ENCODE peak calls at places on chromosomes 4 and X, in four cellular contexts. I, P, X and H are unnamed samples.

GRCh38 chr4:7652451-7652871 is 217.7 kb upstream of the PSAPL1 start:
- DNase-seq in I (no peak), P (no peak), X (no peak), H (no peak)

GRCh38 chr4:26176621-26177121 is 144.1 kb upstream of the RBPJ start:
- DNase-seq in I (no peak), P (peak; percentile 24), X (no peak), H (peak; percentile 21)

GRCh38 chr4:26372525-26373172 is 51.8 kb downstream of the RBPJ start:
- DNase-seq in I (peak; percentile 80), P (peak; percentile 65), X (no peak), H (peak; percentile 53)

GRCh38 chrX:916235-916609 is 285.6 kb downstream of the SHOX start:
- DNase-seq in I (no peak), P (no peak), X (no peak), H (no peak)

GRCh38 chr4:142917678-142918077 is 71.6 kb upstream of the INPP4B start:
- DNase-seq in I (no peak), P (no peak), X (no peak), H (no peak)

GRCh38 chrX:44022964-44023363 is 49.8 kb upstream of the NDP start:
- DNase-seq in I (no peak), P (no peak), X (no peak), H (no peak)

GRCh38 chrX:75273483-75273882 is 402 bp upstream of the UPRT start:
- DNase-seq in I (no peak), P (peak; percentile 41), X (no peak), H (peak; percentile 8)

GRCh38 chrX:7088968-7089615 is 58.4 kb upstream of the STS start:
- DNase-seq in I (peak; percentile 76), P (peak; percentile 90), X (peak; percentile 49), H (peak; percentile 79)

GRCh38 chr4:136277741-136278140 is 1254.6 kb downstream of the PCDH18 start:
- DNase-seq in I (no peak), P (no peak), X (no peak), H (no peak)

GRCh38 chrX:106356580-106356979 is 188.5 kb downstream of the PWWP3B start:
- DNase-seq in I (no peak), P (no peak), X (no peak), H (no peak)

GRCh38 chr4:8439914-8440490 is 521 bp downstream of the ACOX3 start:
- DNase-seq in I (peak; percentile 72), P (peak; percentile 85), X (no peak), H (peak; percentile 60)

GRCh38 chr4:79964715-79965345 is 108.2 kb downstream of the ANTXR2 start:
- DNase-seq in I (no peak), P (no peak), X (peak; percentile 78), H (peak; percentile 70)

GRCh38 chr4:131302108-131302507 is 1847.0 kb upstream of the PCDH10 start:
- DNase-seq in I (no peak), P (no peak), X (peak; percentile 38), H (peak; percentile 64)

GRCh38 chr4:76699911-76700310 is 198.0 kb downstream of the SOWAHB start:
- DNase-seq in I (no peak), P (no peak), X (no peak), H (no peak)

GRCh38 chr4:7118013-7118832 is 50.4 kb upstream of the GRPEL1 start:
- DNase-seq in I (no peak), P (no peak), X (no peak), H (no peak)

GRCh38 chrX:116318672-116319071 is 117.7 kb upstream of the SLC6A14 start:
- DNase-seq in I (no peak), P (no peak), X (no peak), H (no peak)

GRCh38 chr4:6992728-6993655 is 50.2 kb upstream of the TADA2B start:
- DNase-seq in I (no peak), P (no peak), X (no peak), H (no peak)

GRCh38 chr4:75545526-75545925 is 10.3 kb upstream of the ODAPH start:
- DNase-seq in I (no peak), P (no peak), X (no peak), H (no peak)

GRCh38 chrX:46165866-46166265 is 379.4 kb downstream of the ZNF674 start:
- DNase-seq in I (no peak), P (no peak), X (no peak), H (no peak)

GRCh38 chr4:5082381-5082780 is 31.1 kb downstream of the STK32B start:
- DNase-seq in I (no peak), P (no peak), X (no peak), H (no peak)

GRCh38 chr4:185383451-185383850 is 12.3 kb downstream of the LRP2BP start:
- DNase-seq in I (no peak), P (no peak), X (no peak), H (no peak)

GRCh38 chr4:54683616-54684346 is 26.0 kb downstream of the KIT start:
- DNase-seq in I (peak; percentile 37), P (peak; percentile 81), X (peak; percentile 41), H (peak; percentile 75)

GRCh38 chrX:11265352-11265751 is 27.9 kb upstream of the AMELX start:
- DNase-seq in I (no peak), P (no peak), X (no peak), H (no peak)

GRCh38 chr4:19126903-19127302 is 1105.3 kb upstream of the LCORL start:
- DNase-seq in I (no peak), P (no peak), X (no peak), H (no peak)

GRCh38 chrX:7552758-7553157 is 290.2 kb upstream of the VCX start:
- DNase-seq in I (peak; percentile 0), P (no peak), X (no peak), H (peak; percentile 9)

GRCh38 chr4:113445286-113445685 is 316.3 kb downstream of the CAMK2D start:
- DNase-seq in I (no peak), P (no peak), X (no peak), H (no peak)

GRCh38 chr4:99436462-99436861 is 1.3 kb upstream of the ADH7 start:
- DNase-seq in I (no peak), P (no peak), X (no peak), H (no peak)

GRCh38 chr4:39450618-39451017 is 8.1 kb downstream of the RPL9 start:
- DNase-seq in I (no peak), P (no peak), X (no peak), H (no peak)

GRCh38 chr4:133385161-133385954 is 236.3 kb downstream of the PCDH10 start:
- DNase-seq in I (no peak), P (no peak), X (peak; percentile 53), H (no peak)

GRCh38 chr4:115054836-115055235 is 58.6 kb downstream of the NDST4 start:
- DNase-seq in I (no peak), P (peak; percentile 62), X (no peak), H (no peak)

GRCh38 chr4:83362492-83363329 is 28.1 kb upstream of the HPSE start:
- DNase-seq in I (peak; percentile 63), P (peak; percentile 47), X (no peak), H (peak; percentile 19)

GRCh38 chr4:111652986-111653385 is 492.3 kb upstream of the FAM241A start:
- DNase-seq in I (no peak), P (no peak), X (no peak), H (peak; percentile 72)

GRCh38 chr4:69032847-69033638 is 63.2 kb upstream of the UGT2B7 start:
- DNase-seq in I (no peak), P (no peak), X (no peak), H (no peak)

GRCh38 chr4:1404573-1405248 is 1.5 kb downstream of the NKX1-1 start:
- DNase-seq in I (no peak), P (no peak), X (peak; percentile 44), H (no peak)

GRCh38 chr4:185283723-185284122 is 74.3 kb downstream of the SNX25 start:
- DNase-seq in I (no peak), P (no peak), X (no peak), H (no peak)

GRCh38 chrX:20361081-20361889 is 94.6 kb upstream of the RPS6KA3 start:
- DNase-seq in I (no peak), P (no peak), X (no peak), H (peak; percentile 50)

GRCh38 chrX:136259543-136259942 is 8.3 kb upstream of the MAP7D3 start:
- DNase-seq in I (no peak), P (no peak), X (no peak), H (peak; percentile 46)
- H3K4me2 ChIP-seq in I (no peak overlapping the region), P (no peak overlapping the region), X (no peak overlapping the region), H (no peak overlapping the region)

GRCh38 chrX:47707031-47707780 is 48.2 kb upstream of the UXT start:
- DNase-seq in I (no peak), P (no peak), X (no peak), H (no peak)

GRCh38 chrX:47704736-47705135 is 45.8 kb upstream of the UXT start:
- DNase-seq in I (no peak), P (no peak), X (no peak), H (no peak)

DNA sequence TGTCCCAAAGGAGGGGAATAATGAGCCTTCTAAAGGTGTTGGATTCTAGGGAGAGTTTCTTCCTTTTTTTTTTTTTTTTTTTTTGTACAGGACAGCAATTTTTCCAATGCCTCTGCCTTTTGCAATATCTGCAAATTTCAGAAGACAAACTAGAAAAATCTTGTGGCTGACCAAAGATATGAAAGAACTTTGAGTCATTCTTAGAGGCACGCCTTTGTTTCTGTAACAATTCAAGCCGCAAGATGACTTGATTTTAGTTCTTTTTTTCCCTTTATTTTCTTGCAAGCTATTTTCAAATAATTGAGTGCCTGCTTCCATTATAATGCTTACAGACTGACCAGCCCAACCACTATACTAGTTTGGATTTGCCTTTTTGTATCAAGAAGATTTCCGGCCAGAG is 47.6 kb upstream of the UXT start:
- DNase-seq in I (no peak), P (no peak), X (no peak), H (no peak)
- H3K4me2 ChIP-seq in I (no peak overlapping the region), P (no peak overlapping the region), X (no peak overlapping the region), H (no peak overlapping the region)

DNA sequence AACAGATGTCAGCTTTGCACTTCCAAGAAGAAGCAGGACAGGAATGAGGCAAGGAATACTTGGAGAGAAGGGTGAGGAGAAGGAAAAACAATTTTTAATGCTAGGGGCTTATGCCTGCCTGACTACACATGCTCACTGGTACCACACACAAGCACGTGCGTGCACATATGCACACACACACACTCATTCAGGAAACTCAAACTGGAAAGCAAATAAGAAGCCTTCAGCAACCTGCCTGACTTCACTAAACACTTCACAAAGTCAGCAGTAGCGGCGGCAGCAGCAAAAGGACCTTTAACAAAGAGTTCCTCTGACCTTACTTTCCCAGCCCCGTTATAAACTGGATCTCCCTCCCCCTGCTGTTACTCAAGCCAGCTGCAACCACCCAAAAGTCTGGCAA is 3.4 kb downstream of the ZDHHC9 start:
- DNase-seq in I (no peak), P (no peak), X (no peak), H (no peak)
- H3K4me2 ChIP-seq in I (no peak overlapping the region), P (no peak overlapping the region), X (no peak overlapping the region), H (no peak overlapping the region)

GRCh38 chr4:15755321-15755750 is 22.8 kb upstream of the CD38 start:
- DNase-seq in I (no peak), P (no peak), X (no peak), H (no peak)

GRCh38 chr4:15755781-15756180 is 22.3 kb upstream of the CD38 start:
- DNase-seq in I (no peak), P (no peak), X (no peak), H (no peak)

GRCh38 chr4:15756361-15756861 is 21.7 kb upstream of the CD38 start:
- DNase-seq in I (peak; percentile 67), P (peak; percentile 72), X (no peak), H (no peak)

GRCh38 chr4:15753786-15754185 is 24.3 kb upstream of the CD38 start:
- DNase-seq in I (no peak), P (no peak), X (no peak), H (no peak)

DNA sequence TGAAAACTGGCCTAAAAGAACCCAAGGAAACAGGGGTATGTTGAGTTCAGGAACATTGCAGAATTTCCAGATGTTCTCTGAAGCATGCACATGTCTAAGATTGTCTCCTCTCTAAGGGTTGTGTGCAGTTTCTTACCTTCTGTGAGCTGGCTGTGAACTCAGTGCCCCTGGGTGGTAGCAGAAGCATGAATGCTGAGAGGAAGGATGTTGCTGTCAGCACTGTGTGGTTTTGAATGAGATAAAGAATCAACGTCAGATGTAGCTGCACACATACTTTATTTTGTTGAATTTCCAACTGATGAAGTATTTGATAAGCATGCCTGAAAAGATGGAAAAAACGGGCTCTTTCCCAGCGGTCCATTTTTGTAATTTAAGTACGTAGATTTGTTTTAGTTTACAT is 23.8 kb upstream of the CD38 start:
- DNase-seq in I (peak; percentile 17), P (no peak), X (no peak), H (no peak)
- H3K4me2 ChIP-seq in I (no peak overlapping the region), P (no peak overlapping the region), X (no peak overlapping the region), H (no peak overlapping the region)